ENCODE peak calls at places on chromosomes 5 and 9, in four cellular contexts. X is stomach, I is LNCaP clone FGC, S is A549. O is an unnamed sample.

GRCh38 chr5:40679998-40680681 is 425 bp downstream of the PTGER4 start:
- DNase-seq in S (no peak), I (no peak), X (no peak), O (no peak)

GRCh38 chr5:82018462-82018861 is 46.6 kb downstream of the ATG10 start:
- DNase-seq in X (no peak), I (no peak), S (peak; percentile 5), O (no peak)

GRCh38 chr9:130239741-130240241 is 25.8 kb upstream of the HMCN2 start:
- DNase-seq in X (no peak), I (no peak), S (no peak), O (no peak)

GRCh38 chr9:93065321-93065720 is 6.8 kb downstream of the SUSD3 start:
- DNase-seq in S (no peak), I (no peak), X (no peak), O (no peak)

GRCh38 chr9:129773262-129774048 is 20.6 kb upstream of the PTGES start:
- DNase-seq in X (peak; percentile 53), S (peak; percentile 94), I (no peak), O (no peak)

GRCh38 chr9:125681086-125681622 is 25.9 kb downstream of the MAPKAP1 start:
- DNase-seq in S (no peak), I (no peak), X (no peak), O (no peak)

GRCh38 chr5:15021286-15022046 is 149.9 kb upstream of the ANKH start:
- DNase-seq in S (no peak), I (no peak), X (no peak), O (no peak)

GRCh38 chr9:15867334-15867733 is 314.5 kb downstream of the CCDC171 start:
- DNase-seq in X (no peak), S (no peak), I (no peak), O (no peak)

GRCh38 chr5:94802450-94802849 is 184.0 kb downstream of the SLF1 start:
- DNase-seq in S (no peak), I (no peak), X (no peak), O (no peak)

GRCh38 chr9:93130861-93131481 is 3.1 kb downstream of the NINJ1 start:
- DNase-seq in X (no peak), S (no peak), I (no peak), O (no peak)

GRCh38 chr9:123008909-123009308 is 24.6 kb upstream of the GPR21 start:
- DNase-seq in S (no peak), I (peak; percentile 55), X (no peak), O (no peak)

GRCh38 chr9:106707291-106707690 is 155.7 kb upstream of the ZNF462 start:
- DNase-seq in S (no peak), X (no peak), I (no peak), O (no peak)

GRCh38 chr9:87537625-87538024 is 40.0 kb downstream of the DAPK1 start:
- DNase-seq in S (no peak), I (no peak), X (no peak), O (no peak)

GRCh38 chr9:2109066-2109650 is 94.0 kb downstream of the SMARCA2 start:
- DNase-seq in S (no peak), X (no peak), I (no peak), O (no peak)

GRCh38 chr5:35971186-35971877 is 19.9 kb downstream of the UGT3A1 start:
- DNase-seq in I (no peak), X (no peak), S (no peak), O (no peak)

GRCh38 chr9:114033397-114034103 is 44.5 kb downstream of the AMBP start:
- DNase-seq in S (peak; percentile 13), X (no peak), I (no peak), O (no peak)

GRCh38 chr5:138282918-138283742 is 8.7 kb upstream of the GFRA3 start:
- DNase-seq in X (peak; percentile 57), I (peak; percentile 80), S (peak; percentile 76), O (no peak)

GRCh38 chr5:176491056-176491646 is 43.0 kb downstream of the FAF2 start:
- DNase-seq in I (no peak), S (peak; percentile 55), X (no peak), O (no peak)

GRCh38 chr5:151082976-151083651 is 2.3 kb upstream of the TNIP1 start:
- DNase-seq in S (peak; percentile 88), I (no peak), X (peak; percentile 69), O (no peak)

GRCh38 chr9:92600742-92601261 is 65.0 kb upstream of the ECM2 start:
- DNase-seq in I (no peak), X (no peak), S (no peak), O (no peak)

GRCh38 chr5:94872526-94872925 is 254.1 kb downstream of the SLF1 start:
- DNase-seq in I (no peak), S (no peak), X (no peak), O (no peak)

GRCh38 chr9:130106860-130107848 is 53.4 kb downstream of the GPR107 start:
- DNase-seq in X (peak; percentile 87), S (peak; percentile 72), I (peak; percentile 15), O (peak; percentile 77)

GRCh38 chr5:95555553-95555952 is 652 bp downstream of the ARSK start:
- DNase-seq in S (no peak), X (no peak), I (no peak), O (no peak)

GRCh38 chr5:111134080-111134479 is 41.9 kb downstream of the WDR36 start:
- DNase-seq in I (no peak), X (no peak), S (no peak), O (no peak)

GRCh38 chr5:21701317-21701716 is 1151.8 kb downstream of the CDH12 start:
- DNase-seq in X (no peak), S (no peak), I (no peak), O (no peak)

GRCh38 chr5:132747693-132748440 is 641 bp downstream of the CCNI2 start:
- DNase-seq in I (no peak), S (no peak), X (peak; percentile 46), O (no peak)

DNA sequence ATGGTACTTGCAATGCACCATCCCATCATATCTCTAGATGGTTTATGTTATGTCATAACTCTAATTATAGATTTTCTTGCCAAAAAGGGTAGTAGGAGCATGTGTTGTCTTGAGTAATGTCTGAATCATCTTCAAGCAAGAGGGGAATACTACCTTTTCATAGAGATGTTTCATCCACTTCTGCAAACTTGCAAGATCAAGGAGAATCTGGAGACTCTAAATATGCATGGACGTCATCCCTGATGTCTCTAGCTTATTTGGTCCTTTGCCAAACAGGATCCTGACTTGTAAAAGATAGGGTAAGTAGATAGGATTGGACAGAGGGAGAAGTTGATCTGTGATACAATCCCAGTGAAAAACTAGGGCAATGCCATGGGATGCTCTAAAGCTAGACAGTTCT is 246.5 kb downstream of the DMRTA1 start:
- DNase-seq in X (no peak), I (no peak), S (no peak), O (no peak)
- H3K4me3 ChIP-seq in X (no peak overlapping the region), I (no peak overlapping the region), S (no peak overlapping the region), O (no peak overlapping the region)

GRCh38 chr5:6574111-6574510 is 58.7 kb downstream of the NSUN2 start:
- DNase-seq in S (no peak), I (no peak), X (no peak), O (no peak)

GRCh38 chr5:6574537-6574936 is 58.3 kb downstream of the NSUN2 start:
- DNase-seq in I (no peak), S (no peak), X (no peak), O (no peak)

GRCh38 chr5:6579535-6579934 is 53.3 kb downstream of the NSUN2 start:
- DNase-seq in I (no peak), S (no peak), X (no peak), O (no peak)

GRCh38 chr5:6578676-6579343 is 54.0 kb downstream of the NSUN2 start:
- DNase-seq in I (no peak), X (no peak), S (no peak), O (no peak)

DNA sequence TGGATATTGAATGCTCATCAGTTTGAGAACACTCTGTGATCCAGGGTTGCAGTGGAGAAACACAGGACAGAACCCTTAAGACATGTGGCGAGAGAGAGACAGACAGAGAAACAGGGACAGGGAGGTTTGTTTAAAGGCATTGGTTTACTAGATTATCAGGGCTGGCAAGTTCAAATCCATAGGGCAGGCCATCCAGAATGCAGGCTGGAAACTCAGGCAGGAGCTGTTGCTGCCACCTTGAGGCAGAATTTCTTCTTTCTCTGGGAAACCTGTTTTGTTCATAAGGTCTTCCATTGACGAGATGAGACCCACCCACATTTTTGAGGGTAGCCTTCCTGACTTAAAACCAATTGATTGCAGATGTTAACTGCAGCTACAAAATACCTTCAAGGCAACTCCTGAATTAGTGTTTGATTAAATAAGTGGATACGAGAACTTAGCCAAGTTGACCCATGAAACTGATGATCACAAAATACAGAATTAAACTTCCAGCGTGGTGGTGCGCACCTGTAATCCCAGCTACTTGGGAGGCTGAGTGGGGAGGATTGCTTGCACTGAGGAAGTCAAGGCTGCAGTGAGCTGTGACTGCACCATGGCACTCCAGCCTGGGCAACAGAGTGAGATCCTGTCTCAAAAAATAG is 55.9 kb downstream of the NSUN2 start:
- DNase-seq in S (peak; percentile 56), X (no peak), I (peak; percentile 51), O (no peak)
- TF ChIP-seq CTCF in S (peak; percentile 65), X (no peak), I (peak; percentile 83), O (peak; percentile 56)

DNA sequence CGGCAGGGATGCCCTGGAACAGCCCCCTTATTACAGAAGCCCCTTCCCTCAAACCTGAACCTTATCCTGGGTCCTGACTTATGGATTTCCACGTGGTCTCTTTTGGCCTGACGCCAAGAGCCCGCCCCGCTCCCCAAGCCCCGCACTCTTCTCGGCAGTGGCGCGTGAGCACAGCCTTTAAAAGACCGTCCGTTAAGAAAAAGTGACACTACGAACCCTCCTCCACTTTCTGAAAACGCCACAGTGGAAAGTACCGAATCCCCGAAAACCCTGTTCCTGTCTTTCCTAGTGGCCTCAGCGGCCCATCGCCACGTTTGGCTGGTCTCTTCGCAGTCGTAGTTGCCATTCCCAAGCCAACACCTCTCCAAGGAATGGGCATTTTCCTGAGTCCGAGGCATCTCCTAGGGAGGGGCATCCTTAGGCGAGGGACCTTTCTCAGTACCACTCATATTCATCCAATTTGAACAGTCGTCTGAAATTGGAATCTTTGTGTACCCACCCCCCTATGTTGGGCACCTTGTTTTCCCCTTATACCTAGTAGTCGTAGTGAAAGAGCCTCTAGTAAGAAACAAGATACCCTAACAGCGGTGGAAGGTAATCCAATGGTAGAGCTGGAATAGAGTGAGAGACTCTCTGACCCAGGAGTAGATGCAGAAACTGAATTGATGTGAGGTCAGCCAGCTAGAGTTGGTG is 769 bp upstream of the MCIDAS start:
- DNase-seq in X (no peak), I (no peak), S (no peak), O (no peak)
- H3K4me3 ChIP-seq in X (peak overlapping the region; percentile 52), I (peak overlapping the region; percentile 47), S (peak overlapping the region; percentile 55), O (peak overlapping the region; percentile 74)

GRCh38 chr9:33782395-33783152 is 12.8 kb upstream of the PRSS3 start:
- DNase-seq in I (no peak), S (peak; percentile 37), X (no peak), O (no peak)

GRCh38 chr9:33776578-33776977 is 18.8 kb upstream of the PRSS3 start:
- DNase-seq in I (no peak), X (no peak), S (no peak), O (no peak)

GRCh38 chr9:33781736-33782135 is 13.6 kb upstream of the PRSS3 start:
- DNase-seq in I (no peak), S (no peak), X (no peak), O (no peak)

DNA sequence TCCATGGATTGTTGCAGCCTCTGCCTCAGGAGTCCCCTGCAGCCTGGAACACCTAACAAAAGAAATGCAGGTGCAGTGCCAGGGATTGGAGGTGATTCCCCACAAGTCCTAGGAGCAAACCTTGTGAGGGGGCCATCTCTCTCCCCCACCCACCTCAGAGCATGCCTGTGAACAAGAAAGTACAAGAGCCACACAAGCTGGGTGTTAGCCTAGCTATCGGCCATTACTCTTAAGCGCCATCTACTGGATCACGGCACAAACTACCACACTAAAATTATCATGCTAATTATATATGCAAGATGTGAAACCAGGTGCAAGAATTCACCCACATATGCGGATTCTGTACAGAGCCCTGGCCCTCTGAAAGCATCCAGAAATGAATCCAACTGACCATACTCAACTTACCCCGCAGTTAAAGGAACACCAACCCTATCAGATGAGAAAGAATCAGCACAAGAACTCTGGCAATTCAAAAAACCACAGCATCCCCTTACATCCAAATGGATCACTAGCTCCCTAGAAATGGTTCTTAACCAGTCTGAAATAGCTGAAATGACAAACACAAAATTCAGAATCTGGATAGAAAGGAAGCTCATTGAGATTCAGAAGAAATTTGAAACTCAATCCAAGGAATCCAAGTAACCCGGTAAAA is 16.5 kb upstream of the PRSS3 start:
- DNase-seq in X (peak; percentile 46), I (no peak), S (peak; percentile 76), O (no peak)
- TF ChIP-seq CTCF in X (peak; percentile 39), I (peak; percentile 89), S (peak; percentile 87), O (peak; percentile 55)